ENCODE peak calls at places on chromosomes 6 and 20, in eight cellular contexts. One of them, this sample, is unnamed.
A peak's percentile ranks its signal among the peaks of the same experiment; 100 is the strongest.

GRCh38 chr6:136932599-136932998 is 10.5 kb downstream of the SLC35D3 start:
- DNase-seq in OCI-LY7: no peak
- DNase-seq in GM23248: no peak
- DNase-seq in GM23338: peak; percentile 33
- DNase-seq in PC-3: no peak
- DNase-seq in hepatocyte: no peak
- DNase-seq in MM.1S: no peak
- DNase-seq in HCT116: no peak
- DNase-seq in this sample: no peak

GRCh38 chr20:8043687-8044278 is 24.2 kb upstream of the TMX4 start:
- DNase-seq in OCI-LY7: peak; percentile 75
- DNase-seq in GM23248: peak; percentile 71
- DNase-seq in GM23338: peak; percentile 84
- DNase-seq in PC-3: peak; percentile 88
- DNase-seq in hepatocyte: peak; percentile 82
- DNase-seq in MM.1S: peak; percentile 71
- DNase-seq in HCT116: peak; percentile 60
- DNase-seq in this sample: peak; percentile 71

GRCh38 chr6:99822741-99823512 is 171.1 kb downstream of the MCHR2 start:
- DNase-seq in OCI-LY7: peak; percentile 9
- DNase-seq in GM23248: peak; percentile 84
- DNase-seq in GM23338: peak; percentile 29
- DNase-seq in PC-3: peak; percentile 66
- DNase-seq in hepatocyte: peak; percentile 71
- DNase-seq in MM.1S: peak; percentile 77
- DNase-seq in HCT116: peak; percentile 37
- DNase-seq in this sample: peak; percentile 64

GRCh38 chr6:42140756-42141602 is 1.4 kb downstream of the C6orf132 start:
- DNase-seq in OCI-LY7: no peak
- DNase-seq in GM23248: peak; percentile 75
- DNase-seq in GM23338: no peak
- DNase-seq in PC-3: no peak
- DNase-seq in hepatocyte: no peak
- DNase-seq in MM.1S: no peak
- DNase-seq in HCT116: no peak
- DNase-seq in this sample: no peak

GRCh38 chr6:164419099-164419498 is 890.3 kb downstream of the C6orf118 start:
- DNase-seq in OCI-LY7: no peak
- DNase-seq in GM23248: peak; percentile 6
- DNase-seq in GM23338: no peak
- DNase-seq in PC-3: peak; percentile 30
- DNase-seq in hepatocyte: no peak
- DNase-seq in MM.1S: no peak
- DNase-seq in HCT116: no peak
- DNase-seq in this sample: no peak

GRCh38 chr6:41159415-41160082 is 3.4 kb downstream of the TREM2 start:
- DNase-seq in OCI-LY7: no peak
- DNase-seq in GM23248: no peak
- DNase-seq in GM23338: no peak
- DNase-seq in PC-3: no peak
- DNase-seq in hepatocyte: peak; percentile 15
- DNase-seq in MM.1S: no peak
- DNase-seq in HCT116: no peak
- DNase-seq in this sample: no peak

GRCh38 chr20:5621305-5621704 is 128.9 kb upstream of the SHLD1 start:
- DNase-seq in OCI-LY7: no peak
- DNase-seq in GM23248: peak; percentile 20
- DNase-seq in GM23338: no peak
- DNase-seq in PC-3: no peak
- DNase-seq in hepatocyte: peak; percentile 26
- DNase-seq in MM.1S: no peak
- DNase-seq in HCT116: no peak
- DNase-seq in this sample: no peak

GRCh38 chr20:58625585-58625984 is 25.5 kb upstream of the STX16 start:
- DNase-seq in OCI-LY7: no peak
- DNase-seq in GM23248: no peak
- DNase-seq in GM23338: no peak
- DNase-seq in PC-3: no peak
- DNase-seq in hepatocyte: no peak
- DNase-seq in MM.1S: no peak
- DNase-seq in HCT116: no peak
- DNase-seq in this sample: no peak

GRCh38 chr20:57435498-57436222 is 44.5 kb downstream of the RBM38 start:
- DNase-seq in OCI-LY7: peak; percentile 76
- DNase-seq in GM23248: no peak
- DNase-seq in GM23338: peak; percentile 63
- DNase-seq in PC-3: peak; percentile 97
- DNase-seq in hepatocyte: no peak
- DNase-seq in MM.1S: peak; percentile 55
- DNase-seq in HCT116: peak; percentile 88
- DNase-seq in this sample: peak; percentile 51

GRCh38 chr6:38279945-38280588 is 359.7 kb downstream of the BTBD9 start:
- DNase-seq in OCI-LY7: no peak
- DNase-seq in GM23248: peak; percentile 18
- DNase-seq in GM23338: no peak
- DNase-seq in PC-3: no peak
- DNase-seq in hepatocyte: no peak
- DNase-seq in MM.1S: no peak
- DNase-seq in HCT116: no peak
- DNase-seq in this sample: no peak

GRCh38 chr6:108142240-108142639 is 23.6 kb upstream of the NR2E1 start:
- DNase-seq in OCI-LY7: peak; percentile 12
- DNase-seq in GM23248: no peak
- DNase-seq in GM23338: no peak
- DNase-seq in PC-3: no peak
- DNase-seq in hepatocyte: no peak
- DNase-seq in MM.1S: no peak
- DNase-seq in HCT116: no peak
- DNase-seq in this sample: no peak

GRCh38 chr6:108145639-108146038 is 20.2 kb upstream of the NR2E1 start:
- DNase-seq in OCI-LY7: no peak
- DNase-seq in GM23248: no peak
- DNase-seq in GM23338: peak; percentile 52
- DNase-seq in PC-3: no peak
- DNase-seq in hepatocyte: no peak
- DNase-seq in MM.1S: no peak
- DNase-seq in HCT116: no peak
- DNase-seq in this sample: peak; percentile 50
- H3K27ac ChIP-seq in OCI-LY7: no peak overlapping the region
- H3K27ac ChIP-seq in GM23248: no peak overlapping the region
- H3K27ac ChIP-seq in GM23338: no peak overlapping the region
- H3K27ac ChIP-seq in PC-3: no peak overlapping the region
- H3K27ac ChIP-seq in hepatocyte: no peak overlapping the region
- H3K27ac ChIP-seq in MM.1S: no peak overlapping the region
- H3K27ac ChIP-seq in HCT116: no peak overlapping the region
- H3K27ac ChIP-seq in this sample: no peak overlapping the region

GRCh38 chr20:62617711-62618483 is 24.4 kb upstream of the SLCO4A1 start:
- DNase-seq in OCI-LY7: peak; percentile 46
- DNase-seq in GM23248: no peak
- DNase-seq in GM23338: no peak
- DNase-seq in PC-3: peak; percentile 80
- DNase-seq in hepatocyte: no peak
- DNase-seq in MM.1S: no peak
- DNase-seq in HCT116: no peak
- DNase-seq in this sample: no peak
- H3K4me1 ChIP-seq in OCI-LY7: peaks cover 34% of the 10 kb centered on the region
- H3K4me1 ChIP-seq in GM23248: peaks cover under 1% of the 10 kb centered on the region
- H3K4me1 ChIP-seq in GM23338: no peaks in the 10 kb centered on the region
- H3K4me1 ChIP-seq in PC-3: peaks cover 45% of the 10 kb centered on the region
- H3K4me1 ChIP-seq in hepatocyte: peaks cover 14% of the 10 kb centered on the region
- H3K4me1 ChIP-seq in MM.1S: no peaks in the 10 kb centered on the region
- H3K4me1 ChIP-seq in HCT116: peaks cover 48% of the 10 kb centered on the region
- H3K4me1 ChIP-seq in this sample: peaks cover 9% of the 10 kb centered on the region

DNA sequence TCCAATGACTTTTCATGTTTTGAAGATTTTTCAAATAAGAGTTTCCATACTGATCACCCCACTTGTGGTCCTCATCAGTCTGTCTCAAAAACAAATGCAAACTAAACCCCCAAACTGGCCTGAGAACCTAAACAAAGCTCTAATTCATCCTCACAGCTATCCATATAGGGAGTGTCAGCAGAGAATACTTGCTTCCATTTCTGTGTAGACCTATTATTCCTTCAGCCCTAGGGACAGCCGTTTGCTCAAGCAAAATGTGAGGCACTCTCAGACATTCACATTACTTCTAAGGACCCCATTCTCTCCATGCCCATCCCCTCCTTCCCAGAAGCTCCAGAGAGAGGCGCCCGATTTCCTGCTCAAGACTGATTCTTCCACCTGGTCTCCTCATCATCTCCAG is 24.6 kb downstream of the DNAAF9 start:
- DNase-seq in OCI-LY7: no peak
- DNase-seq in GM23248: no peak
- DNase-seq in GM23338: no peak
- DNase-seq in PC-3: no peak
- DNase-seq in hepatocyte: no peak
- DNase-seq in MM.1S: no peak
- DNase-seq in HCT116: no peak
- DNase-seq in this sample: no peak
- TF ChIP-seq EZH2phosphoT487 in OCI-LY7: no peak
- TF ChIP-seq EZH2phosphoT487 in GM23248: no peak
- TF ChIP-seq EZH2phosphoT487 in GM23338: no peak
- TF ChIP-seq EZH2phosphoT487 in PC-3: no peak
- TF ChIP-seq EZH2phosphoT487 in hepatocyte: no peak
- TF ChIP-seq EZH2phosphoT487 in MM.1S: no peak
- TF ChIP-seq EZH2phosphoT487 in HCT116: no peak
- TF ChIP-seq EZH2phosphoT487 in this sample: no peak

GRCh38 chr6:46473866-46474265 is 17.4 kb downstream of the RCAN2 start:
- DNase-seq in OCI-LY7: no peak
- DNase-seq in GM23248: peak; percentile 84
- DNase-seq in GM23338: no peak
- DNase-seq in PC-3: no peak
- DNase-seq in hepatocyte: no peak
- DNase-seq in MM.1S: no peak
- DNase-seq in HCT116: no peak
- DNase-seq in this sample: no peak
- H3K27ac ChIP-seq in OCI-LY7: no peak overlapping the region
- H3K27ac ChIP-seq in GM23248: peak overlapping the region; percentile 41
- H3K27ac ChIP-seq in GM23338: no peak overlapping the region
- H3K27ac ChIP-seq in PC-3: no peak overlapping the region
- H3K27ac ChIP-seq in hepatocyte: no peak overlapping the region
- H3K27ac ChIP-seq in MM.1S: no peak overlapping the region
- H3K27ac ChIP-seq in HCT116: no peak overlapping the region
- H3K27ac ChIP-seq in this sample: no peak overlapping the region

GRCh38 chr6:129667621-129668020 is 42.4 kb downstream of the ARHGAP18 start:
- DNase-seq in OCI-LY7: no peak
- DNase-seq in GM23248: peak; percentile 48
- DNase-seq in GM23338: no peak
- DNase-seq in PC-3: peak; percentile 57
- DNase-seq in hepatocyte: no peak
- DNase-seq in MM.1S: no peak
- DNase-seq in HCT116: no peak
- DNase-seq in this sample: no peak

GRCh38 chr6:129672345-129672691 is 37.7 kb downstream of the ARHGAP18 start:
- DNase-seq in OCI-LY7: no peak
- DNase-seq in GM23248: no peak
- DNase-seq in GM23338: no peak
- DNase-seq in PC-3: no peak
- DNase-seq in hepatocyte: no peak
- DNase-seq in MM.1S: no peak
- DNase-seq in HCT116: no peak
- DNase-seq in this sample: no peak

GRCh38 chr6:129672883-129673631 is 36.9 kb downstream of the ARHGAP18 start:
- DNase-seq in OCI-LY7: no peak
- DNase-seq in GM23248: peak; percentile 80
- DNase-seq in GM23338: no peak
- DNase-seq in PC-3: peak; percentile 83
- DNase-seq in hepatocyte: no peak
- DNase-seq in MM.1S: peak; percentile 40
- DNase-seq in HCT116: peak; percentile 80
- DNase-seq in this sample: no peak

GRCh38 chr6:129671442-129672344 is 38.3 kb downstream of the ARHGAP18 start:
- DNase-seq in OCI-LY7: peak; percentile 29
- DNase-seq in GM23248: no peak
- DNase-seq in GM23338: peak; percentile 71
- DNase-seq in PC-3: no peak
- DNase-seq in hepatocyte: no peak
- DNase-seq in MM.1S: no peak
- DNase-seq in HCT116: no peak
- DNase-seq in this sample: peak; percentile 33

DNA sequence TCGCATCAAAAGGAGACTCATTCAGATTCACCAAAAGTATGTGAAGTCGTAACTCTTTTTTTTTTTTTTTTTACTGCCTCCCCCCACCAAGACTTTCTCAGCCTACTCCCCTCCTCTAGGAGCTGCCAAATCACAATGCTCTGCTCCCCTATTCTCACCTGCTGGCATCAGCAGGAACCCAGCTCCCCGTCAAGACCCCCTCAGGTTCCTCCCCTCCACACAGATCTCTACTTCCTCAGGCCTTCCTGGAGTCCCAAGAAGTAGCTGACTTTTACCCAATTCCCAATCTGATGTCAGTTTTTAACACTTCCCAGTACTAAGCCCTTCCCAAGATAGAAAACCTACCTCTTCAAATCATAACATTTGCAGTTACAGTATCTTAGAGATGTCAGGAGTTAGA is 39.3 kb downstream of the ARHGAP18 start:
- DNase-seq in OCI-LY7: no peak
- DNase-seq in GM23248: no peak
- DNase-seq in GM23338: no peak
- DNase-seq in PC-3: no peak
- DNase-seq in hepatocyte: no peak
- DNase-seq in MM.1S: no peak
- DNase-seq in HCT116: no peak
- DNase-seq in this sample: no peak
- H3K4me1 ChIP-seq in OCI-LY7: no peaks in the 10 kb centered on the region
- H3K4me1 ChIP-seq in GM23248: peaks cover 51% of the 10 kb centered on the region
- H3K4me1 ChIP-seq in GM23338: peaks cover 28% of the 10 kb centered on the region
- H3K4me1 ChIP-seq in PC-3: peaks cover 43% of the 10 kb centered on the region
- H3K4me1 ChIP-seq in hepatocyte: peaks cover 31% of the 10 kb centered on the region
- H3K4me1 ChIP-seq in MM.1S: peaks cover 20% of the 10 kb centered on the region
- H3K4me1 ChIP-seq in HCT116: peaks cover 87% of the 10 kb centered on the region
- H3K4me1 ChIP-seq in this sample: no peaks in the 10 kb centered on the region